ENCODE peak calls at places on chromosomes 7 and 10, in five cellular contexts. P is GM12878, E is H1, F is K562, H is HepG2. T is an unnamed sample.

GRCh38 chr10:126917975-126918908 is 13.0 kb downstream of the DOCK1 start:
- DNase-seq in F (no peak), E (no peak), P (no peak), H (no peak), T (no peak)

GRCh38 chr10:85641479-85641967 is 725.1 kb downstream of the GRID1 start:
- DNase-seq in F (no peak), H (no peak), E (no peak), P (no peak), T (no peak)

GRCh38 chr7:108875139-108875538 is 305.5 kb downstream of the DNAJB9 start:
- DNase-seq in F (peak; percentile 42), P (no peak), H (no peak), E (peak; percentile 13), T (no peak)

GRCh38 chr7:131225619-131226101 is 102.0 kb upstream of the MKLN1 start:
- DNase-seq in E (no peak), F (no peak), P (no peak), H (peak; percentile 27), T (peak; percentile 98)

GRCh38 chr10:21445161-21445560 is 80.3 kb downstream of the SKIDA1 start:
- DNase-seq in H (no peak), E (no peak), P (no peak), F (no peak), T (no peak)

GRCh38 chr10:4213441-4213840 is 428.4 kb upstream of the KLF6 start:
- DNase-seq in H (no peak), P (no peak), E (no peak), F (no peak), T (no peak)

GRCh38 chr7:112554591-112554990 is 73.8 kb downstream of the LSMEM1 start:
- DNase-seq in F (no peak), E (no peak), P (no peak), H (no peak), T (no peak)

GRCh38 chr10:47111329-47111862 is 188.6 kb upstream of the GDF10 start:
- DNase-seq in F (no peak), H (no peak), P (no peak), E (no peak), T (no peak)

GRCh38 chr7:50792342-50793114 is 9.8 kb upstream of the GRB10 start:
- DNase-seq in E (no peak), P (no peak), H (no peak), F (peak; percentile 77), T (peak; percentile 47)

GRCh38 chr7:19066109-19066508 is 51.3 kb downstream of the TWIST1 start:
- DNase-seq in H (no peak), P (no peak), E (no peak), F (no peak), T (no peak)

GRCh38 chr10:52466464-52466863 is 152.4 kb downstream of the DKK1 start:
- DNase-seq in H (no peak), P (no peak), F (no peak), E (no peak), T (no peak)

GRCh38 chr7:159197066-159197975 is 52.7 kb upstream of the VIPR2 start:
- DNase-seq in E (no peak), P (peak; percentile 8), F (peak; percentile 94), H (no peak), T (no peak)

GRCh38 chr7:138245682-138246081 is 169.4 kb downstream of the AKR1D1 start:
- DNase-seq in E (no peak), P (no peak), H (peak; percentile 97), F (no peak), T (no peak)

GRCh38 chr10:34430685-34431084 is 384.4 kb downstream of the PARD3 start:
- DNase-seq in F (no peak), P (no peak), E (no peak), H (no peak), T (no peak)

GRCh38 chr10:28248092-28248491 is 54.8 kb downstream of the MPP7 start:
- DNase-seq in F (no peak), E (no peak), P (no peak), H (no peak), T (no peak)

GRCh38 chr10:103696411-103697145 is 158.8 kb downstream of the SH3PXD2A start:
- DNase-seq in E (peak; percentile 53), P (no peak), H (no peak), F (peak; percentile 84), T (peak; percentile 95)

GRCh38 chr10:5314866-5315265 is 49.9 kb upstream of the UCN3 start:
- DNase-seq in F (no peak), H (no peak), E (no peak), P (no peak), T (no peak)

GRCh38 chr10:50421026-50421719 is 169.9 kb upstream of the ASAH2 start:
- DNase-seq in F (peak; percentile 48), E (no peak), H (peak; percentile 55), P (peak; percentile 72), T (peak; percentile 58)

GRCh38 chr7:6307762-6308161 is 35.3 kb upstream of the CYTH3 start:
- DNase-seq in H (peak; percentile 35), E (no peak), P (no peak), F (no peak), T (no peak)

GRCh38 chr10:24700911-24701310 is 22.8 kb downstream of the ARHGAP21 start:
- DNase-seq in H (no peak), P (no peak), F (no peak), E (no peak), T (no peak)

GRCh38 chr7:94297397-94297838 is 97.3 kb upstream of the COL1A2 start:
- DNase-seq in E (no peak), P (no peak), F (no peak), H (no peak), T (peak; percentile 50)

GRCh38 chr7:36301914-36302771 is 87.5 kb upstream of the ANLN start:
- DNase-seq in P (no peak), H (no peak), E (no peak), F (peak; percentile 72), T (no peak)

GRCh38 chr10:22159979-22160378 is 57.8 kb downstream of the EBLN1 start:
- DNase-seq in F (no peak), E (no peak), P (no peak), H (no peak), T (no peak)

DNA sequence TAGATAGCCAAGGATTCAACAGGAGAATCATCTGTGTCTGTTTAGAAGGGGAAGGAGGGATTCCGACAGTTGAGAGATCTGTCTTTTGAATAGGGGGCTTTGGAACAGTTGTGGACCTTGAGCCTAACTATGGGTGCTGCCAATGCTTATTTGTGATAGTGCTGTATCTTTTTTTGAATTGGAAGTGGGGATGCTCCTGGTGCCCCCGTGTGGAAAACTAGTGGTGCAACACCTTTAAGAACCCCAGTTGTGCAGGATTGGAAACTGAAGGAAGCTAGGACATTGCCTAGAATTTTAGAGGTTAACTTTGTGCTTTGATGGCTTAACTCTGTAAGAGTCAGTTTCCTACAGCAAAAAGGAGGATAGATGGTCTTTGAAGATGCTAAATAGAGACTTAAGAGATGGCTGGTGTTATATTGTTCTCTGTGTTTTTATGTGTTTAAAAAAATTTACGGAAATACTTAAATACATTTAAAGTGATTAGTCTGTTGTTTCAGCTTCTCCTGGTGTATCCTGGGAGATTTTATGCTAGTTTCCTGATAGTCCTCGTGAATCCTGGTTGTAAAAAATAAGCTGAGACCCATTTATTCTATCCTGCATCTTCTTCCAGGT is 69.3 kb downstream of the AP3M1 start:
- DNase-seq in E (no peak), F (peak; percentile 60), H (peak; percentile 50), P (no peak), T (peak; percentile 83)
- TF ChIP-seq KDM1A in E (no peak), F (no peak), H (no peak), P (no peak), T (no peak)

GRCh38 chr7:22110227-22110839 is 164.6 kb upstream of the CDCA7L start:
- DNase-seq in P (peak; percentile 55), F (peak; percentile 62), H (peak; percentile 81), E (peak; percentile 59), T (peak; percentile 63)

GRCh38 chr7:22108151-22108845 is 162.6 kb upstream of the CDCA7L start:
- DNase-seq in F (no peak), H (no peak), E (no peak), P (no peak), T (no peak)

GRCh38 chr7:22111661-22112060 is 166.0 kb upstream of the CDCA7L start:
- DNase-seq in F (no peak), E (no peak), H (no peak), P (no peak), T (no peak)

GRCh38 chr7:22110881-22111280 is 165.2 kb upstream of the CDCA7L start:
- DNase-seq in E (no peak), F (no peak), P (no peak), H (peak; percentile 9), T (no peak)

GRCh38 chr7:22109761-22110160 is 164.1 kb upstream of the CDCA7L start:
- DNase-seq in P (no peak), F (peak; percentile 66), E (no peak), H (peak; percentile 65), T (peak; percentile 28)
- TF ChIP-seq KDM1A in P (no peak), F (no peak), E (no peak), H (no peak), T (no peak)

GRCh38 chr10:77700086-77700485 is 62.5 kb upstream of the KCNMA1 start:
- DNase-seq in F (no peak), H (no peak), P (no peak), E (no peak), T (no peak)

GRCh38 chr10:77707570-77707969 is 70.0 kb upstream of the KCNMA1 start:
- DNase-seq in F (no peak), H (no peak), P (no peak), E (no peak), T (no peak)

GRCh38 chr10:77698267-77698932 is 60.8 kb upstream of the KCNMA1 start:
- DNase-seq in F (no peak), P (no peak), E (no peak), H (no peak), T (no peak)

GRCh38 chr10:77699080-77699645 is 61.6 kb upstream of the KCNMA1 start:
- DNase-seq in H (no peak), F (no peak), P (no peak), E (no peak), T (no peak)

DNA sequence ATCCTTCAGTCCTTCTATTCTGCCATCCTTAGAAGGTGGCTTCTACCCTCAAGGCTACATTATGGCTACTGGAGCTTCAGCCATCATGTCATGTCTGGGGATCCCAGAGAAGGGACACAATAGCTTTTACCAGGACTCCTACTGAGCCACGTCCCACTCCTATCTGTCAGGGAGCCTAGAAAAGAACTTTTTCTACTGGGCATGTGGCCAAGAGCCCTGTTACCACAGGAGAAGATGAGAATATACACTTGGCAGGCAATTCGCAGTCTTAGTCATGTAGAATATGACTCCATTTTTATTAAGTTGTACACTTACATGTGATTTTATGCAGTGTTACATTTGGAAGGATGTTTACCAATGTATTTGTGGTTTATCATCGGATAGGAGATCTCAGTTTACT is 64.6 kb upstream of the KCNMA1 start:
- DNase-seq in E (no peak), P (no peak), F (no peak), H (no peak), T (no peak)
- TF ChIP-seq KDM1A in E (no peak), P (no peak), F (no peak), H (no peak), T (no peak)

GRCh38 chr7:144388950-144389349 is 14.5 kb downstream of the NOBOX start:
- DNase-seq in F (no peak), H (no peak), E (peak; percentile 5), P (no peak), T (no peak)

GRCh38 chr7:144386741-144387140 is 16.8 kb downstream of the NOBOX start:
- DNase-seq in P (no peak), E (no peak), H (no peak), F (no peak), T (no peak)

GRCh38 chr7:144384071-144384470 is 19.4 kb downstream of the NOBOX start:
- DNase-seq in E (no peak), H (peak; percentile 8), P (peak; percentile 12), F (no peak), T (peak; percentile 21)

GRCh38 chr7:144379791-144380384 is 23.6 kb downstream of the NOBOX start:
- DNase-seq in H (no peak), E (no peak), F (no peak), P (no peak), T (no peak)

GRCh38 chr7:144384555-144385245 is 18.8 kb downstream of the NOBOX start:
- DNase-seq in F (no peak), H (no peak), E (peak; percentile 34), P (no peak), T (peak; percentile 45)
- TF ChIP-seq KDM1A in F (no peak), H (no peak), E (no peak), P (no peak), T (no peak)

T was measured in A549.